ENCODE peak calls at places on chromosome 13, in five cellular contexts. N is brain microvascular endothelial cell; E is AG09309; B is CD4-positive, CD25-positive, alpha-beta regulatory T cell; D is thoracic aorta. I is an unnamed sample.

GRCh38 chr13:95185851-95186250 is 115.4 kb downstream of the ABCC4 start:
- DNase-seq in N (no peak), E (no peak), B (peak), D (no peak), I (peak)

GRCh38 chr13:29924951-29925350 is 74.5 kb upstream of the UBL3 start:
- DNase-seq in N (no peak), E (no peak), B (no peak), D (no peak), I (no peak)

GRCh38 chr13:106490887-106491321 is 44.6 kb downstream of the EFNB2 start:
- DNase-seq in N (no peak), E (no peak), B (peak), D (no peak), I (no peak)

GRCh38 chr13:70568571-70568970 is 460.3 kb upstream of the KLHL1 start:
- DNase-seq in N (peak), E (no peak), B (peak), D (no peak), I (peak)

GRCh38 chr13:51614350-51614786 is 30.1 kb downstream of the WDFY2 start:
- DNase-seq in N (no peak), E (no peak), B (peak), D (no peak), I (peak)

GRCh38 chr13:110676057-110676510 is 29.8 kb downstream of the CARS2 start:
- DNase-seq in N (no peak), E (no peak), B (no peak), D (no peak), I (no peak)

GRCh38 chr13:93690139-93690538 is 463.5 kb downstream of the GPC6 start:
- DNase-seq in N (peak), E (no peak), B (no peak), D (no peak), I (peak)

GRCh38 chr13:79462895-79463294 is 18.1 kb upstream of the NDFIP2 start:
- DNase-seq in N (no peak), E (no peak), B (no peak), D (no peak), I (no peak)

GRCh38 chr13:79831556-79831955 is 350.6 kb downstream of the NDFIP2 start:
- DNase-seq in N (no peak), E (no peak), B (no peak), D (no peak), I (no peak)

GRCh38 chr13:85650613-85651012 is 148.6 kb downstream of the SLITRK6 start:
- DNase-seq in N (no peak), E (no peak), B (no peak), D (no peak), I (no peak)
- H3K4me3 ChIP-seq in N (no peak), E (no peak), B (no peak), D (no peak), I (no peak)

DNA sequence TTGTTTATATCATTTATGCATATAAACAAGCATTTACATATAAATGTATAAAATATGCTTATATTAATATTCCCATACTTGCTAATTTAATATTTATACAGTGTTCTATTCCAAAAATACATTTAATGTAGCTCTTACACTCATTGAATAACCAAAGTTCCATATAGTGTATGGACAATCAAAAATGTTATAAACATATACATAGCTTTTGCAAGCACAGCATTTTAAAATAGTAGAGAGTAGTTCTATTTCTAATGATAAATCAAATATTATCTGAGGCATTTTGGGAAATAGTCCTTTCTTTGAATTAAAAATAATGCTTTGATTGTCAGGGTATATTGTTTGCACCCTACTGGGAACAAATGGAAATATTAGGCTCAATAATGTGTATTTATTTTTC is 22.5 kb upstream of the COG6 start:
- DNase-seq in N (no peak), E (no peak), B (no peak), D (no peak), I (no peak)
- H3K4me3 ChIP-seq in N (no peak), E (no peak), B (no peak), D (no peak), I (no peak)

GRCh38 chr13:111875922-111876321 is 191.0 kb upstream of the SOX1 start:
- DNase-seq in N (no peak), E (no peak), B (no peak), D (no peak), I (no peak)
- H3K4me3 ChIP-seq in N (no peak), E (no peak), B (no peak), D (no peak), I (no peak)

GRCh38 chr13:33219926-33220325 is 65.6 kb downstream of the STARD13 start:
- DNase-seq in N (no peak), E (no peak), B (no peak), D (no peak), I (no peak)
- H3K4me3 ChIP-seq in N (no peak), E (no peak), B (no peak), D (no peak), I (no peak)

GRCh38 chr13:41960700-41961697 is at the start of gene VWA8:
- DNase-seq in N (peak), E (no peak), B (peak), D (peak), I (peak)
- H3K4me3 ChIP-seq in N (peak), E (peak), B (peak), D (peak), I (peak)